ENCODE peak calls at places on chromosomes 3 and 15, in seven cellular contexts. P is AG10803, H is A549, G is lower lobe of right lung, E is breast epithelium, V is cardiac fibroblast, K is A673. B is an unnamed sample.

GRCh38 chr15:48244923-48245322 is 38.8 kb downstream of the SLC12A1 start:
- DNase-seq in P (peak; percentile 36), H (no peak), G (no peak), E (no peak), V (peak; percentile 65), K (peak; percentile 75), B (no peak)

GRCh38 chr15:85988741-85989140 is 90.9 kb upstream of the AGBL1 start:
- DNase-seq in P (no peak), H (no peak), G (no peak), E (no peak), V (no peak), K (no peak), B (no peak)

GRCh38 chr15:58568157-58568571 is 136.4 kb downstream of the LIPC start:
- DNase-seq in P (no peak), H (no peak), G (no peak), E (no peak), V (peak; percentile 54), K (peak; percentile 21), B (no peak)

GRCh38 chr3:86519819-86520218 is 471.1 kb downstream of the VGLL3 start:
- DNase-seq in P (no peak), H (no peak), G (no peak), E (no peak), V (no peak), K (no peak), B (no peak)

GRCh38 chr3:160099855-160100254 is 111.2 kb downstream of the IL12A start:
- DNase-seq in P (no peak), H (no peak), G (no peak), E (no peak), V (no peak), K (no peak), B (peak; percentile 66)

GRCh38 chr15:66894986-66895780 is 170.2 kb upstream of the SMAD3 start:
- DNase-seq in P (peak; percentile 22), H (no peak), G (no peak), E (no peak), V (peak; percentile 39), K (no peak), B (no peak)

GRCh38 chr15:48705381-48705780 is 59.9 kb upstream of the FBN1 start:
- DNase-seq in P (no peak), H (no peak), G (no peak), E (no peak), V (no peak), K (no peak), B (no peak)

GRCh38 chr3:102972350-102972749 is 537.5 kb downstream of the ZPLD1 start:
- DNase-seq in P (no peak), H (no peak), G (no peak), E (no peak), V (no peak), K (no peak), B (no peak)

GRCh38 chr15:43872416-43873020 is 45.7 kb downstream of the WDR76 start:
- DNase-seq in P (peak; percentile 83), H (peak; percentile 56), G (no peak), E (no peak), V (peak; percentile 85), K (peak; percentile 76), B (no peak)

GRCh38 chr3:183895296-183895695 is 10.6 kb upstream of the PARL start:
- DNase-seq in P (peak; percentile 58), H (peak; percentile 65), G (no peak), E (no peak), V (peak; percentile 72), K (peak; percentile 65), B (peak; percentile 85)

GRCh38 chr15:62452656-62453055 is 287.6 kb upstream of the C2CD4B start:
- DNase-seq in P (no peak), H (no peak), G (no peak), E (no peak), V (no peak), K (no peak), B (no peak)

GRCh38 chr3:72632129-72632528 is 216.1 kb downstream of the SHQ1 start:
- DNase-seq in P (no peak), H (no peak), G (no peak), E (no peak), V (peak; percentile 18), K (no peak), B (no peak)

GRCh38 chr3:24237971-24238767 is 256.5 kb downstream of the THRB start:
- DNase-seq in P (peak; percentile 99), H (peak; percentile 65), G (no peak), E (no peak), V (peak; percentile 92), K (peak; percentile 82), B (peak; percentile 48)

GRCh38 chr15:57559875-57560274 is 31.8 kb upstream of the MYZAP start:
- DNase-seq in P (peak; percentile 31), H (peak; percentile 69), G (peak; percentile 71), E (peak; percentile 62), V (peak; percentile 67), K (peak; percentile 73), B (peak; percentile 59)

GRCh38 chr3:154758109-154758868 is 321.8 kb upstream of the MME start:
- DNase-seq in P (peak; percentile 62), H (peak; percentile 4), G (no peak), E (no peak), V (peak; percentile 66), K (peak; percentile 31), B (no peak)

GRCh38 chr3:142828703-142829304 is 60.1 kb downstream of the PCOLCE2 start:
- DNase-seq in P (peak; percentile 77), H (peak; percentile 72), G (peak; percentile 84), E (peak; percentile 72), V (peak; percentile 88), K (peak; percentile 77), B (peak; percentile 71)

GRCh38 chr3:134179508-134179907 is 71.2 kb downstream of the RYK start:
- DNase-seq in P (no peak), H (no peak), G (no peak), E (no peak), V (no peak), K (peak; percentile 4), B (no peak)

GRCh38 chr3:6216135-6216792 is 644.7 kb upstream of the GRM7 start:
- DNase-seq in P (no peak), H (no peak), G (no peak), E (no peak), V (no peak), K (no peak), B (no peak)

GRCh38 chr3:63631670-63632069 is 20.8 kb upstream of the SNTN start:
- DNase-seq in P (no peak), H (no peak), G (no peak), E (no peak), V (no peak), K (no peak), B (no peak)

GRCh38 chr15:77173487-77173886 is 102.6 kb upstream of the TSPAN3 start:
- DNase-seq in P (no peak), H (no peak), G (no peak), E (no peak), V (no peak), K (no peak), B (no peak)

GRCh38 chr3:132660745-132661067 is 577 bp downstream of the UBA5 start:
- DNase-seq in P (peak; percentile 15), H (no peak), G (no peak), E (no peak), V (peak; percentile 43), K (no peak), B (no peak)

GRCh38 chr15:63243101-63243500 is 34.3 kb upstream of the APH1B start:
- DNase-seq in P (peak; percentile 91), H (no peak), G (no peak), E (no peak), V (peak; percentile 66), K (no peak), B (no peak)

GRCh38 chr15:52109559-52110451 is 2.8 kb downstream of the BCL2L10 start:
- DNase-seq in P (no peak), H (no peak), G (no peak), E (no peak), V (no peak), K (no peak), B (peak; percentile 71)

GRCh38 chr15:40409366-40409765 is 3.8 kb downstream of the IVD start:
- DNase-seq in P (no peak), H (no peak), G (no peak), E (no peak), V (no peak), K (no peak), B (peak; percentile 84)

GRCh38 chr3:179410317-179410716 is 41.0 kb downstream of the GNB4 start:
- DNase-seq in P (peak; percentile 31), H (no peak), G (no peak), E (no peak), V (peak; percentile 26), K (peak; percentile 33), B (no peak)

GRCh38 chr3:187737401-187738088 is 7.7 kb downstream of the BCL6 start:
- DNase-seq in P (peak; percentile 66), H (no peak), G (peak; percentile 88), E (peak; percentile 70), V (peak; percentile 78), K (peak; percentile 70), B (no peak)

GRCh38 chr3:53242642-53243041 is 13.2 kb downstream of the TKT start:
- DNase-seq in P (peak; percentile 52), H (no peak), G (peak; percentile 70), E (no peak), V (peak; percentile 32), K (no peak), B (no peak)

GRCh38 chr3:151460240-151460639 is 621 bp downstream of the IGSF10 start:
- DNase-seq in P (peak; percentile 17), H (no peak), G (no peak), E (no peak), V (peak; percentile 42), K (peak; percentile 28), B (no peak)

GRCh38 chr3:59133350-59133749 is 83.5 kb upstream of the CFAP20DC start:
- DNase-seq in P (peak; percentile 75), H (no peak), G (no peak), E (no peak), V (peak; percentile 41), K (no peak), B (no peak)

GRCh38 chr3:44624696-44625528 is at the start of gene ZNF197:
- DNase-seq in P (peak; percentile 92), H (peak; percentile 59), G (peak; percentile 90), E (peak; percentile 78), V (peak; percentile 90), K (peak; percentile 90), B (peak; percentile 83)
- TF ChIP-seq CTCF in P (no peak), H (no peak), G (peak; percentile 27), E (no peak), V (no peak), K (no peak), B (no peak)

GRCh38 chr15:81256916-81257315 is 60.2 kb downstream of the IL16 start:
- DNase-seq in P (peak; percentile 73), H (no peak), G (no peak), E (no peak), V (peak; percentile 73), K (peak; percentile 39), B (no peak)
- TF ChIP-seq CTCF in P (peak; percentile 83), H (peak; percentile 30), G (peak; percentile 41), E (peak; percentile 41), V (peak; percentile 58), K (peak; percentile 50), B (no peak)

DNA sequence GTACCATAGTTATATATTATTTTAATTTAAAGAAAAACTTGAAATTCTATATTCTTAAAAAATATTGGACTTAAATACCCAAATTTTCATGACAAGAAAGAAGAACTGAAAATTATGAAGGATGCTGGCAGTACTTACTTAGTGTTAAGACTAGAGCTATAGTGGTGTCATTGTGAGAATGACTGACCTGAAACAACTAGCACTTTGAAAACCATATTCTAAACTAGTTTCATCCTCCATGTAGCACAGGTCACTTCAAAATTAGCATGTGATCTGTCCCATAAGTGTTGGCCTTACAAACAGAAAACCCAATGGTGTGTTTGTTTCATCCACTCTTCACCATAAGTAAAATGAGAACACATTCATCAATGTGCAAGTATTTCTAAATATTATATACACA is 208.6 kb downstream of the ZIC4 start:
- DNase-seq in P (no peak), H (no peak), G (no peak), E (no peak), V (no peak), K (no peak), B (no peak)
- TF ChIP-seq CTCF in P (no peak), H (no peak), G (no peak), E (no peak), V (no peak), K (no peak), B (no peak)

GRCh38 chr3:13229291-13229949 is 156.2 kb upstream of the IQSEC1 start:
- DNase-seq in P (no peak), H (peak; percentile 58), G (no peak), E (no peak), V (peak; percentile 7), K (peak; percentile 33), B (peak; percentile 46)
- TF ChIP-seq CTCF in P (peak; percentile 41), H (peak; percentile 40), G (peak; percentile 21), E (no peak), V (no peak), K (peak; percentile 52), B (peak; percentile 23)